ENCODE peak calls at places on chromosome X, in nine cellular contexts. H is Ammon's horn, Q is T-helper 1 cell, B is fibroblast of lung, Y is tibial artery, G is T-helper 2 cell, I is left ventricle myocardium inferior, P is NCI-H1092, R is NCI-H1694 treated with DMSO at 0.1 percent for 48 hours. D is an unnamed sample.
A peak's percentile ranks its signal among the peaks of the same experiment; 100 is the strongest.

GRCh38 chrX:1874899-1875298 is 260.0 kb downstream of the ASMT start:
- DNase-seq in I (no peak), G (no peak), Y (no peak), P (no peak), Q (no peak), H (no peak), B (no peak), R (no peak), D (no peak)

GRCh38 chrX:102154900-102155805 is 624 bp downstream of the BEX5 start:
- DNase-seq in Q (peak; percentile 2), G (no peak), H (peak; percentile 3), B (no peak), R (peak; percentile 16), P (no peak), Y (no peak), I (no peak), D (no peak)

GRCh38 chrX:83916525-83916924 is 55.6 kb downstream of the CYLC1 start:
- DNase-seq in I (no peak), Y (no peak), Q (no peak), B (no peak), P (no peak), G (no peak), R (peak; percentile 11), H (no peak), D (no peak)

GRCh38 chrX:46627700-46628405 is 54.3 kb downstream of the CHST7 start:
- DNase-seq in P (no peak), Y (no peak), I (no peak), R (no peak), G (no peak), H (no peak), Q (no peak), B (peak; percentile 42), D (no peak)

GRCh38 chrX:106928227-106928626 is 8.0 kb downstream of the CLDN2 start:
- DNase-seq in B (no peak), H (no peak), Y (no peak), Q (no peak), P (no peak), I (no peak), R (no peak), G (no peak), D (no peak)

GRCh38 chrX:67346225-67346624 is 197.6 kb upstream of the AR start:
- DNase-seq in H (no peak), Q (no peak), P (no peak), I (no peak), G (no peak), B (no peak), R (no peak), Y (no peak), D (no peak)

GRCh38 chrX:146614693-146615524 is 194.7 kb upstream of the CXorf51B start:
- DNase-seq in R (no peak), Q (no peak), H (no peak), I (no peak), Y (no peak), P (no peak), G (no peak), B (no peak), D (no peak)

GRCh38 chrX:9349572-9350259 is 115.1 kb upstream of the TBL1X start:
- DNase-seq in Y (no peak), H (peak; percentile 10), G (no peak), R (no peak), B (no peak), I (no peak), Q (no peak), P (no peak), D (peak; percentile 26)

GRCh38 chrX:149909324-149910177 is 19.8 kb upstream of the HSFX4 start:
- DNase-seq in I (no peak), Y (no peak), H (no peak), Q (no peak), B (no peak), R (no peak), P (no peak), G (no peak), D (no peak)

GRCh38 chrX:153970398-153971123 is 1.1 kb downstream of the HCFC1 start:
- DNase-seq in B (peak; percentile 90), I (no peak), Q (no peak), R (peak; percentile 48), P (no peak), H (peak; percentile 82), Y (peak; percentile 78), G (no peak), D (peak; percentile 72)

GRCh38 chrX:21840199-21840557 is 761 bp downstream of the MBTPS2 start:
- DNase-seq in H (peak; percentile 2), P (no peak), G (no peak), R (no peak), Y (no peak), B (no peak), I (no peak), Q (no peak), D (peak; percentile 20)

GRCh38 chrX:1316527-1316926 is 20.1 kb upstream of the IL3RA start:
- DNase-seq in Y (peak; percentile 85), P (no peak), G (no peak), I (peak; percentile 70), H (peak; percentile 72), Q (no peak), R (no peak), B (no peak), D (no peak)

GRCh38 chrX:132365490-132365889 is 123.3 kb downstream of the MBNL3 start:
- DNase-seq in P (no peak), G (no peak), R (no peak), B (no peak), I (no peak), Q (no peak), H (no peak), Y (no peak), D (no peak)

GRCh38 chrX:155434906-155435743 is 23.3 kb downstream of the F8A3 start:
- DNase-seq in Q (no peak), H (no peak), R (no peak), G (no peak), I (peak; percentile 14), B (no peak), P (no peak), Y (no peak), D (no peak)

GRCh38 chrX:80285131-80285773 is 135.0 kb upstream of the TENT5D start:
- DNase-seq in B (no peak), P (no peak), H (no peak), G (no peak), R (no peak), Q (no peak), Y (no peak), I (no peak), D (peak; percentile 1)

GRCh38 chrX:102833136-102833535 is 103.9 kb upstream of the RAB40AL start:
- DNase-seq in G (no peak), P (no peak), R (no peak), Q (no peak), I (no peak), B (peak; percentile 11), Y (no peak), H (no peak), D (peak; percentile 13)

GRCh38 chrX:71612256-71612655 is 6.1 kb downstream of the CXCR3 start:
- DNase-seq in Q (no peak), R (no peak), B (no peak), Y (no peak), H (no peak), I (no peak), G (no peak), P (no peak), D (no peak)

GRCh38 chrX:109739625-109740024 is 6.6 kb upstream of the ACSL4 start:
- DNase-seq in G (no peak), R (no peak), P (no peak), Q (no peak), H (no peak), Y (no peak), B (no peak), I (no peak), D (no peak)

GRCh38 chrX:72306851-72307645 is 1.3 kb upstream of the CITED1 start:
- DNase-seq in G (no peak), P (peak; percentile 60), Q (no peak), R (peak; percentile 57), B (peak; percentile 64), Y (peak; percentile 73), H (peak; percentile 57), I (peak; percentile 46), D (peak; percentile 73)

GRCh38 chrX:64908121-64908520 is 68.1 kb downstream of the ZC4H2 start:
- DNase-seq in R (no peak), G (no peak), P (no peak), B (no peak), Q (no peak), I (no peak), H (no peak), Y (no peak), D (no peak)

GRCh38 chrX:46642145-46642544 is 68.6 kb downstream of the CHST7 start:
- DNase-seq in Q (no peak), R (peak; percentile 34), G (no peak), H (no peak), Y (no peak), P (no peak), I (no peak), B (peak; percentile 62), D (peak; percentile 12)

GRCh38 chrX:10755477-10756334 is 135.3 kb upstream of the MID1 start:
- DNase-seq in Q (no peak), Y (no peak), R (no peak), P (no peak), H (no peak), B (peak; percentile 14), G (no peak), I (no peak), D (peak; percentile 78)

GRCh38 chrX:136708348-136708747 is 60.4 kb downstream of the CD40LG start:
- DNase-seq in R (peak; percentile 14), Y (no peak), I (no peak), H (no peak), G (no peak), P (no peak), Q (no peak), B (no peak), D (peak; percentile 6)